ENCODE peak calls at places on chromosomes 11 and 22, in four cellular contexts. G is substantia nigra, K is HCT116, Y is K562. P is an unnamed sample.

GRCh38 chr11:118785362-118785761 is 5.6 kb downstream of the DDX6 start:
- DNase-seq in Y (no peak), K (no peak), G (no peak), P (no peak)

GRCh38 chr11:117189191-117189940 is 9.8 kb upstream of the TAGLN start:
- DNase-seq in Y (no peak), G (no peak), K (no peak), P (no peak)

GRCh38 chr11:111986589-111986988 is 38.6 kb upstream of the DLAT start:
- DNase-seq in G (no peak), Y (no peak), K (no peak), P (no peak)

GRCh38 chr11:112780351-112781043 is 180.7 kb upstream of the NCAM1 start:
- DNase-seq in Y (peak), K (no peak), G (no peak), P (no peak)

GRCh38 chr11:102268083-102268984 is 49.0 kb upstream of the BIRC3 start:
- DNase-seq in K (peak), G (no peak), Y (peak), P (no peak)

GRCh38 chr11:65827774-65828156 is 6.0 kb upstream of the SNX32 start:
- DNase-seq in G (no peak), K (no peak), Y (no peak), P (no peak)

GRCh38 chr11:99257131-99257530 is 236.4 kb downstream of the CNTN5 start:
- DNase-seq in G (no peak), K (no peak), Y (no peak), P (no peak)

GRCh38 chr22:20275836-20276235 is 7.7 kb upstream of the RTN4R start:
- DNase-seq in G (no peak), K (no peak), Y (no peak), P (no peak)

GRCh38 chr11:7251836-7252682 is at the start of gene SYT9:
- DNase-seq in K (no peak), Y (peak), G (peak), P (peak)

GRCh38 chr11:46075928-46076327 is 45.3 kb downstream of the PHF21A start:
- DNase-seq in K (no peak), G (no peak), Y (no peak), P (no peak)

GRCh38 chr11:46336781-46337180 is 10.5 kb upstream of the DGKZ start:
- DNase-seq in G (no peak), Y (peak), K (no peak), P (peak)

DNA sequence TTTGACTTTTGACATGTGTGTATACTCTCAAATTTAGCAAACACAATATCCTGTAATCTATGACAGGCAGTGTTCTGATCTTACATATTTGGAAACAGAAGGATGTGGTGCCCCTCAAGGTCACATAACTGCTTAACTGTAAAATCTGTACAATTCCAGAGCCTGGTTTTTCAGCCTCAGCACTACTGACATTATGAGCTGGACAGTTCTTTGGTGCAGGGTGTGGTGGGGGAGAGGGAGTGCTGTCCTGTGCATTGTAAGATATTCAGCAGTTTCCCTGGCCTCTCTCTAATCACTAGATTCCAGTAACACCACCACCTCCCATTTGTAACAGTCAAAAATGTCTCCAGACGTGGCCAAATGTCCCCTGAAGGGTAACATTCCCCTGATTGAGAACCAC is 1.8 kb upstream of the OR5B21 start:
- DNase-seq in K (no peak), Y (no peak), G (no peak), P (no peak)
- H3K27ac ChIP-seq in K (no peak), Y (no peak), G (no peak), P (no peak)

GRCh38 chr11:19739872-19740271 is 27.2 kb downstream of the NAV2 start:
- DNase-seq in Y (no peak), G (no peak), K (no peak), P (no peak)

GRCh38 chr11:19737575-19737974 is 24.9 kb downstream of the NAV2 start:
- DNase-seq in K (no peak), Y (no peak), G (no peak), P (no peak)

GRCh38 chr11:19736831-19737230 is 24.2 kb downstream of the NAV2 start:
- DNase-seq in K (no peak), G (no peak), Y (no peak), P (no peak)

GRCh38 chr11:19740586-19740985 is 27.9 kb downstream of the NAV2 start:
- DNase-seq in G (no peak), Y (no peak), K (no peak), P (no peak)

GRCh38 chr11:19738124-19738523 is 25.5 kb downstream of the NAV2 start:
- DNase-seq in G (no peak), K (no peak), Y (no peak), P (no peak)
- H3K27ac ChIP-seq in G (no peak), K (no peak), Y (no peak), P (no peak)

DNA sequence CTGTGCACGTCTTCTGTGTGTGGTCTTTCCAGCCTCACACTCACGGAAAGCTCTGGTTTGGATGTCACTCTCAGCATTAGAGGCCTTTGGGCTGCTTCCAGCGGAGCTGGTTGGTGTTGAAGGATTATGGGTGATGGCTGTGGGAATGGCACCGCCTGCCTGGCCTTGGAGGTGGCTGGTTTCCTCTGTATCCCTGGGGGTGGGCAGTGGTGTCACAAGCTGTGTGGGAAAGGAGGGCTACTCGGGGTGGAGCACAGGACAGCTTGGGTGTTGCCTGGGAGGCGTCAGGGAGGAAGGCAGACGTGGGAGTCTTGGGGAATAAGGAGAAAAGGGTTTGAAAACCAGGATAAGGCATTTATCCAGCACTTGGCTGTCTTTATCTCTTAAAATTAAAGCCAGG is 71.8 kb downstream of the ADAMTS15 start:
- DNase-seq in K (no peak), Y (no peak), G (no peak), P (no peak)
- H3K27ac ChIP-seq in K (no peak), Y (no peak), G (no peak), P (no peak)

DNA sequence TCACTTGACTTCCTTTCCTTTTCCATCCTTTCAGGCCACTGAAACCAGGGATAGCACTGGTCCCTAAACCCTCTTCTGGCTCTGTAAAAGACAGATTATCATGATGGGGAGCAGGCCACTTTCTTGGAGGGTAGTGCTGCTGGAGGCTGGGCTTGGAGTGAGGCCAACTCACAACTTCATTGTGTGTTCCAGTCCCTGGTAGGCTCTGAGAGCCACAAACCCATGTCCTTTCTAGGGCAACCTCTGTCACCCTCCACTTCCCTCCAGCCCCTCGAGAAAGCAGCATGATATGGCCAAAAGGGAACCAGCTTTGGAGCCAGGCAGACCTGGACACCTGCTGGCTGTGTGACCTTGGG is 2.3 kb downstream of the TKFC start:
- DNase-seq in Y (peak), G (no peak), K (no peak), P (no peak)
- H3K27ac ChIP-seq in Y (peak), G (no peak), K (peak), P (no peak)

P was measured in caudate nucleus.